ENCODE peak calls at places on chromosomes 3 and 15, in nine cellular contexts. C is GM13976, Q is AG09319, K is fibroblast of mammary gland, J is uterus, O is GM23338, B is natural killer cell, W is cardiac muscle cell, A is coronary artery. V is an unnamed sample.

GRCh38 chr3:194686816-194687637 is 1.3 kb downstream of the FAM43A start:
- DNase-seq in C (peak; percentile 51), Q (no peak), K (peak; percentile 53), J (peak; percentile 38), O (peak; percentile 76), B (peak; percentile 37), W (peak; percentile 56), A (no peak), V (no peak)

GRCh38 chr3:119627461-119627860 is 29.8 kb downstream of the PLA1A start:
- DNase-seq in C (no peak), Q (no peak), K (no peak), J (no peak), O (peak; percentile 15), B (no peak), W (no peak), A (no peak), V (no peak)

GRCh38 chr15:43187544-43188155 is 2.4 kb downstream of the CCNDBP1 start:
- DNase-seq in C (no peak), Q (peak; percentile 30), K (peak; percentile 70), J (no peak), O (peak; percentile 74), B (no peak), W (peak; percentile 57), A (no peak), V (no peak)

GRCh38 chr3:130905551-130905950 is 11.7 kb downstream of the ATP2C1 start:
- DNase-seq in C (no peak), Q (peak; percentile 53), K (peak; percentile 63), J (no peak), O (no peak), B (no peak), W (no peak), A (no peak), V (no peak)

GRCh38 chr3:24128195-24129005 is 183.3 kb downstream of the NR1D2 start:
- DNase-seq in C (no peak), Q (peak; percentile 97), K (peak; percentile 90), J (peak; percentile 47), O (no peak), B (no peak), W (no peak), A (no peak), V (no peak)

GRCh38 chr15:51750942-51751686 is at the start of gene TMOD2:
- DNase-seq in C (peak; percentile 79), Q (no peak), K (no peak), J (peak; percentile 29), O (peak; percentile 81), B (no peak), W (peak; percentile 63), A (no peak), V (no peak)

GRCh38 chr3:80405618-80406017 is 637.8 kb upstream of the ROBO1 start:
- DNase-seq in C (no peak), Q (no peak), K (no peak), J (no peak), O (no peak), B (no peak), W (no peak), A (no peak), V (no peak)

GRCh38 chr3:63976166-63976861 is 47.0 kb downstream of the PSMD6 start:
- DNase-seq in C (no peak), Q (peak; percentile 83), K (peak; percentile 99), J (peak; percentile 36), O (no peak), B (no peak), W (no peak), A (no peak), V (no peak)

GRCh38 chr3:195708066-195708465 is 12.7 kb upstream of the MUC20 start:
- DNase-seq in C (no peak), Q (no peak), K (no peak), J (no peak), O (no peak), B (no peak), W (no peak), A (no peak), V (no peak)

DNA sequence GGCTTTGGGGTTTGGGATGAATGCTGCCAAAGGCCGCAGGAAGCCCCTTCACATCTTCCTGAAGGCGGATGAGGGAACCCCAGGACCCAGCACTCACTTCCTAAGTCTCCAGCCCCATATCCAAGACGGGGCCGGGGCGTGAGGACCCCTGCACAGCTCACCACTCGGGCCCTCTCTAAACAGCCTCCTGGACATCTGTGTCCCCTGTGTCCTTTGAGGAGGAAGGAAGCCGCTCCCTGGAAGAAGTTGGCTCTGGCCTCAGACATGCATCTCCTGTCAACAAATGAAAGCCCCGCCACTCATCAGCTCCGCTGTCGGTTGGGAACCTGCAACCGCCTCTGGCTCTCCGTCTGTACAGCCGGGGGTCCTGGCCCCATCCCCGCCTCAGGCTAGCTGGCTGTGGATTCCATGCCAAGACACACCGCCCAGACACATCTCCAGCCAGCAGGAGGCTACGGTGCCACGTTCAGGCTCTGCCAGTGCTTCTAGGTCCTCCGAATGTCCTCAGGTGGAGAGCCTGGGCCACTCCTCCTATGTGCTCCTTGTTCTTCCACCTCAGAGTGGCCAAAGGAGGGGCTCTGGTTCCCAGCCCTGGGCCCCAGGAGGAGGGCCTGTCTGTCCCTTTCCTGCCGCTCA is 140.0 kb upstream of the MEF2A start:
- DNase-seq in C (no peak), Q (no peak), K (no peak), J (peak; percentile 42), O (no peak), B (no peak), W (no peak), A (no peak), V (no peak)
- TF ChIP-seq CTCF in C (no peak), Q (peak; percentile 5), K (peak; percentile 10), J (no peak), O (peak; percentile 15), B (no peak), W (peak; percentile 40), A (no peak), V (peak; percentile 70)

DNA sequence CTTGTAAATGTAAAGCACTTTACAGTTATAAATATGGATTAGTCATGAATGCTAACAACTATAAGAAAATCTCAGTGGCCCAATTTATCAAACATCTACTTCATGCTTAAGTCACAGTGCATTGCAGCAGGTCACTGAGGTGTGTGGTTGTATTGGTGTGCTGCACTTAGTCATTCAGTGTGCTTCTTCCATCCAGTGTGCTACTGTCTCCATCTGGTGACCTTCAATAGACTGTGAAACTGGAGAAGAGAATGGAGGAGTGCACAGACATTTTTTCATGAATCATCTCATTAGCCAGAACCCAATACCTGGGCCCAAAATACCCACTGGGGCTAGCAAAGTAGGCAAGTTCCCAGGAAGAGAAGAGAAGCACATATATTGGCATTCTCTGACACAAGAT is 199.6 kb downstream of the SHOX2 start:
- DNase-seq in C (no peak), Q (peak; percentile 40), K (peak; percentile 50), J (no peak), O (no peak), B (no peak), W (no peak), A (no peak), V (no peak)
- TF ChIP-seq CTCF in C (no peak), Q (peak; percentile 52), K (peak; percentile 40), J (no peak), O (no peak), B (no peak), W (peak; percentile 12), A (no peak), V (peak; percentile 43)

GRCh38 chr15:78872972-78873795 is 494 bp downstream of the MORF4L1 start:
- DNase-seq in C (peak; percentile 88), Q (peak; percentile 84), K (peak; percentile 89), J (peak; percentile 70), O (peak; percentile 94), B (peak; percentile 83), W (peak; percentile 93), A (peak; percentile 88), V (peak; percentile 93)
- TF ChIP-seq CTCF in C (peak; percentile 73), Q (peak; percentile 47), K (peak; percentile 39), J (no peak), O (peak; percentile 64), B (peak; percentile 33), W (peak; percentile 51), A (no peak), V (peak; percentile 70)

GRCh38 chr3:122094693-122095092 is 39.5 kb downstream of the CD86 start:
- DNase-seq in C (no peak), Q (no peak), K (no peak), J (no peak), O (no peak), B (no peak), W (no peak), A (no peak), V (no peak)
- TF ChIP-seq CTCF in C (no peak), Q (no peak), K (no peak), J (no peak), O (no peak), B (no peak), W (no peak), A (no peak), V (no peak)

DNA sequence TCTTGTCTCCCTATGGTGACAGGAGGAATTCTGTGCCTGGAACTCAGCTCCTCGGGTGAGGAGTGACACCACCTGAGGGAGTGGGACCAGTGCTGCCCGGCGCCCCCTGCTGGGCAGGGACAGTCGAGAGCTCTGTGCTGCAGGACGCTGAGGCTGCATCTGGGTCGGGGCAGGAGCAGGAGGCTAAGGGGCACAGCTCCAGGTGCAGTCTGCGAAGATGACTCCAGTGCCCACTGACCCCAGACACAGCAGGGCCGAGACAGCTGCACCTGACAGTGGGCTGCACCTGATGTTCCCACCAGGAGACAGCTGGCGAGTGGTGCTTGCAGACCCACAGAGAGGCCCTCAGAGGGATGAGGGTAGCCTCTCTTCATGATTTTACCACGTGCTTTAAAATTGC is 152.9 kb downstream of the ATP10A start:
- DNase-seq in C (peak; percentile 53), Q (no peak), K (peak; percentile 31), J (no peak), O (peak; percentile 82), B (peak; percentile 34), W (peak; percentile 71), A (no peak), V (peak; percentile 76)
- TF ChIP-seq CTCF in C (peak; percentile 8), Q (peak; percentile 75), K (peak; percentile 68), J (peak; percentile 55), O (peak; percentile 92), B (peak; percentile 63), W (peak; percentile 72), A (peak; percentile 38), V (peak; percentile 82)

GRCh38 chr3:100776736-100777135 is 67.4 kb downstream of the TFG start:
- DNase-seq in C (no peak), Q (no peak), K (peak; percentile 34), J (no peak), O (peak; percentile 52), B (no peak), W (no peak), A (no peak), V (no peak)
- TF ChIP-seq CTCF in C (no peak), Q (no peak), K (no peak), J (no peak), O (peak; percentile 68), B (no peak), W (no peak), A (no peak), V (no peak)